ENCODE peak calls at places on chromosomes 6 and 20, in four cellular contexts. L is AG09319, A is AG04449, M is stomach. X is an unnamed sample.

GRCh38 chr20:37291724-37292126 is 2.3 kb downstream of the MANBAL start:
- DNase-seq in L (no peak), A (no peak), M (no peak), X (no peak)

GRCh38 chr6:3862038-3862437 is 12.9 kb downstream of the FAM50B start:
- DNase-seq in L (no peak), A (no peak), M (no peak), X (no peak)

GRCh38 chr6:137806914-137807682 is 60.0 kb upstream of the TNFAIP3 start:
- DNase-seq in L (no peak), A (no peak), M (no peak), X (no peak)

GRCh38 chr20:50720582-50720981 is 10.8 kb upstream of the PARD6B start:
- DNase-seq in L (no peak), A (no peak), M (no peak), X (no peak)

GRCh38 chr20:61297981-61298380 is 45.9 kb downstream of the CDH4 start:
- DNase-seq in L (no peak), A (no peak), M (no peak), X (no peak)

GRCh38 chr6:149316740-149317655 is 514 bp upstream of the TAB2 start:
- DNase-seq in L (peak), A (peak), M (peak), X (peak)

GRCh38 chr6:82365011-82365751 is 1.6 kb downstream of the TPBG start:
- DNase-seq in L (no peak), A (no peak), M (peak), X (no peak)

GRCh38 chr20:44495802-44496481 is 20.3 kb downstream of the TTPAL start:
- DNase-seq in L (peak), A (peak), M (no peak), X (peak)

GRCh38 chr20:48923149-48923718 is 1.7 kb downstream of the ARFGEF2 start:
- DNase-seq in L (no peak), A (no peak), M (no peak), X (no peak)

GRCh38 chr6:55469829-55470438 is 109.1 kb downstream of the HMGCLL1 start:
- DNase-seq in L (no peak), A (no peak), M (no peak), X (no peak)

GRCh38 chr6:56961151-56961550 is 6.2 kb downstream of the BEND6 start:
- DNase-seq in L (no peak), A (no peak), M (no peak), X (no peak)